ENCODE peak calls at places on chromosomes 1 and 21, in eight cellular contexts. L, H, J, A, F, N, W and X are unnamed samples.

GRCh38 chr1:8560611-8561544 is 243.0 kb downstream of the SLC45A1 start:
- DNase-seq in L (no peak), H (no peak), J (peak; percentile 67), A (peak; percentile 34), F (peak; percentile 63), N (peak; percentile 64), W (peak; percentile 51), X (peak; percentile 42)

GRCh38 chr1:41442697-41443251 is 41.7 kb downstream of the EDN2 start:
- DNase-seq in L (no peak), H (no peak), J (peak; percentile 40), A (no peak), F (no peak), N (no peak), W (no peak), X (no peak)

GRCh38 chr1:176119549-176119948 is 87.5 kb downstream of the COP1 start:
- DNase-seq in L (no peak), H (no peak), J (peak; percentile 18), A (no peak), F (peak; percentile 23), N (peak; percentile 24), W (no peak), X (no peak)

GRCh38 chr21:36966846-36967657 is 583 bp upstream of the HLCS start:
- DNase-seq in L (peak; percentile 87), H (no peak), J (peak; percentile 33), A (no peak), F (peak; percentile 13), N (no peak), W (peak; percentile 19), X (no peak)

GRCh38 chr21:38475519-38475918 is 22.8 kb downstream of the ERG start:
- DNase-seq in L (peak; percentile 72), H (no peak), J (no peak), A (no peak), F (no peak), N (no peak), W (no peak), X (no peak)

GRCh38 chr1:23083714-23084480 is 64.6 kb downstream of the KDM1A start:
- DNase-seq in L (no peak), H (peak; percentile 33), J (peak; percentile 79), A (peak; percentile 47), F (peak; percentile 46), N (no peak), W (no peak), X (no peak)

GRCh38 chr1:82932727-82933126 is 1066.2 kb downstream of the TTLL7 start:
- DNase-seq in L (no peak), H (no peak), J (no peak), A (no peak), F (no peak), N (no peak), W (no peak), X (no peak)

GRCh38 chr1:174812026-174812425 is 187.7 kb upstream of the CACYBP start:
- DNase-seq in L (no peak), H (no peak), J (no peak), A (no peak), F (no peak), N (no peak), W (no peak), X (no peak)

GRCh38 chr1:199867601-199868000 is 159.9 kb upstream of the NR5A2 start:
- DNase-seq in L (peak; percentile 51), H (no peak), J (peak; percentile 29), A (no peak), F (peak; percentile 12), N (no peak), W (no peak), X (no peak)

GRCh38 chr1:185570962-185571361 is 163.2 kb upstream of the HMCN1 start:
- DNase-seq in L (no peak), H (no peak), J (no peak), A (no peak), F (no peak), N (no peak), W (no peak), X (no peak)

GRCh38 chr1:62012821-62013220 is 181.8 kb upstream of the L1TD1 start:
- DNase-seq in L (no peak), H (peak; percentile 58), J (no peak), A (peak; percentile 49), F (no peak), N (no peak), W (no peak), X (no peak)

DNA sequence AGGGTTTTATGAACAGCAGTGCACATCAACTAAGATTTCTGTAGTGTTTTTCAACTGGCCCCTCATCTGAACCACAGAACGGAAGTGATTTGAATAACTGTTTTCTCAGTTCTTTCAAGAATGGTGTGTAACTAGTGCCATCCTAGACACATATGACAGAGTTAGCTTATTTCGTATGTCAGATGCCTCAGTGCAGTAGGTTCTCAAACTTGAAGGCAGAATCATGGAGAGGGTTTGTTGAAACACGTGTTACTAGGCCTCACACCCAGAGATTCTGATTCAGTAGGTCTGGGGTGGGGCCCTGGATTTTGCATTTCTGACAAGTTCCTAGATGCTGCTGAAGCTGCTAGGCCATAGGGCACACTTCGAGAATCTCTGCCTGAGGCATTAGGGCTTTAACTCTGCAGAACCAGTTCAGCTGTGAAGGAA is 49.0 kb downstream of the SCCPDH start:
- DNase-seq in L (no peak), H (no peak), J (no peak), A (no peak), F (no peak), N (peak; percentile 62), W (peak; percentile 83), X (no peak)
- H3K4me3 ChIP-seq in L (no peak overlapping the region), H (no peak overlapping the region), J (no peak overlapping the region), A (no peak overlapping the region), F (no peak overlapping the region), N (no peak overlapping the region), W (no peak overlapping the region), X (no peak overlapping the region)

DNA sequence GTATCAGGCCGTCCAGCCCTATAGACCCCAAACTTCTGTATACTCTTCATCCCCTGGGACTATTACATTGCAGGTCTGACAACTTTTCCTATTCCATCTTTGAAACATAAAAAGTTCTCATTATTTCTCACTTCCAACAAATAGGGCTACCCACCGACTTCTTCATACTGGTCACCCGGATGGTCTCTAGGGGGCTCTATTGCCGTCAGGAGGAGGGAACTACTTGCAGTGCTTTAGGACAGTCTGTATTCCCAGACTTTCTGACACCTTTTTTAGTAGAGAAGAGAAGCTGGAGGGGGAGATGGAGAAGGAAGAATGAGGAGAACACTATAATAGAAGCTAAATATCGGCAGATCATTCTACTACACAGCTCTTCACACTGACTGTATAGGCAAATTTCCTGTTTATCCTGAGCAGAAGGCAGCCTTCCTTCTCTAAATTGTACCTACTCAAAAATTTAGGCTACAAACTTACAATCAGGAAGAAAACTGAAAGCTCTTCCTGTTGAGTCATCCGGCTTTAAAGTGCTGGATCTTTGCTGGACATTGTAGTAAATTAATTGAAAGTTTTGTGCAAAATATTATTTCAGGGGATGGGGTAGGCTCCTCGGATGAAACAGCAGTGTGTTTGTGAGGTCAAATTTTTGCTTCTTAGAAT is 54.6 kb downstream of the CDC7 start:
- DNase-seq in L (no peak), H (no peak), J (peak; percentile 52), A (no peak), F (peak; percentile 45), N (no peak), W (no peak), X (no peak)
- TF ChIP-seq CTCF in L (peak; percentile 73), H (no peak), J (no peak), A (no peak), F (peak; percentile 7), N (no peak), W (no peak), X (peak; percentile 65)

GRCh38 chr1:161235957-161236775 is 1.8 kb downstream of the NR1I3 start:
- DNase-seq in L (no peak), H (no peak), J (no peak), A (no peak), F (no peak), N (no peak), W (no peak), X (no peak)

GRCh38 chr1:161230762-161231161 is 4.9 kb downstream of the TOMM40L start:
- DNase-seq in L (no peak), H (no peak), J (no peak), A (no peak), F (no peak), N (no peak), W (no peak), X (no peak)

GRCh38 chr1:161238039-161238473 is at the start of gene NR1I3:
- DNase-seq in L (no peak), H (no peak), J (no peak), A (no peak), F (peak; percentile 32), N (no peak), W (no peak), X (no peak)

GRCh38 chr1:161229896-161230295 is 4.0 kb downstream of the TOMM40L start:
- DNase-seq in L (peak; percentile 70), H (no peak), J (no peak), A (no peak), F (no peak), N (no peak), W (no peak), X (no peak)

GRCh38 chr1:161233102-161233501 is 4.9 kb downstream of the NR1I3 start:
- DNase-seq in L (no peak), H (no peak), J (no peak), A (no peak), F (no peak), N (no peak), W (no peak), X (no peak)
- H3K4me3 ChIP-seq in L (no peak overlapping the region), H (no peak overlapping the region), J (no peak overlapping the region), A (no peak overlapping the region), F (no peak overlapping the region), N (no peak overlapping the region), W (no peak overlapping the region), X (no peak overlapping the region)

DNA sequence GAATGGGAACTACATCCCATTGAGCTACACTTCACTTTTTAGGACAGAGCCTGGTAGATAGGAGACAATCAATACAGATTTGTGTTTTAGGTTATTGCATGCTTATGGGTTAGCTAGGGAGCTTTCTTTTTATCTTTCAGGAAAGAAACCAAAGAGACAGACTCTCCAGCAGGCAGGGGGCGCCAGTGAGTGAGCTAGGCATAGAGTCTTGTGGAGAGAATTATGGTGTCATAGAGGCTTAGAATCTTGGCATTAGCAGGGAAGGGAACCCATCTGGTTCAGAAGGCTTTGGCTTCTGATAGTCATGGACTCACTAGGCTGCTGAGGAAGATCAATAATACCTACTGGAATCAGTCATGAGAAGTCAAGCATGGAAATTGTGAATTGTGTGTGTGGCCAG is at the start of gene SMCP:
- DNase-seq in L (peak; percentile 61), H (no peak), J (no peak), A (no peak), F (no peak), N (peak; percentile 41), W (no peak), X (no peak)
- TF ChIP-seq CTCF in L (peak; percentile 43), H (no peak), J (no peak), A (no peak), F (peak; percentile 17), N (peak; percentile 35), W (peak; percentile 48), X (no peak)